ENCODE peak calls at places on chromosomes 1 and 21, in four cellular contexts. One of them, this sample, is unnamed.

GRCh38 chr1:152878042-152878441 is at the start of gene SMCP:
- DNase-seq in activated CD4-positive, alpha-beta T cell treated with anti-CD3 and anti-CD28 coated beads, Interleukin-2, amount 10 ng/mL, durations not matched to agents 7 days and 5 days: peak
- DNase-seq in GM20000: no peak
- DNase-seq in NCI-H748 treated with DMSO at 0.1 percent for 48 hours: no peak
- DNase-seq in this sample: no peak

GRCh38 chr1:5477716-5478115 is 514.5 kb downstream of the NPHP4 start:
- DNase-seq in activated CD4-positive, alpha-beta T cell treated with anti-CD3 and anti-CD28 coated beads, Interleukin-2, amount 10 ng/mL, durations not matched to agents 7 days and 5 days: no peak
- DNase-seq in GM20000: no peak
- DNase-seq in NCI-H748 treated with DMSO at 0.1 percent for 48 hours: no peak
- DNase-seq in this sample: no peak

GRCh38 chr1:184622136-184622823 is 132.4 kb downstream of the EDEM3 start:
- DNase-seq in activated CD4-positive, alpha-beta T cell treated with anti-CD3 and anti-CD28 coated beads, Interleukin-2, amount 10 ng/mL, durations not matched to agents 7 days and 5 days: no peak
- DNase-seq in GM20000: no peak
- DNase-seq in NCI-H748 treated with DMSO at 0.1 percent for 48 hours: no peak
- DNase-seq in this sample: peak

GRCh38 chr1:167043752-167044488 is 46.3 kb downstream of the GPA33 start:
- DNase-seq in activated CD4-positive, alpha-beta T cell treated with anti-CD3 and anti-CD28 coated beads, Interleukin-2, amount 10 ng/mL, durations not matched to agents 7 days and 5 days: peak
- DNase-seq in GM20000: peak
- DNase-seq in NCI-H748 treated with DMSO at 0.1 percent for 48 hours: peak
- DNase-seq in this sample: no peak

GRCh38 chr21:42062543-42063022 is 8.5 kb upstream of the UMODL1 start:
- DNase-seq in activated CD4-positive, alpha-beta T cell treated with anti-CD3 and anti-CD28 coated beads, Interleukin-2, amount 10 ng/mL, durations not matched to agents 7 days and 5 days: peak
- DNase-seq in GM20000: peak
- DNase-seq in NCI-H748 treated with DMSO at 0.1 percent for 48 hours: no peak
- DNase-seq in this sample: no peak

GRCh38 chr1:156963621-156964020 is 43.2 kb downstream of the LRRC71 start:
- DNase-seq in activated CD4-positive, alpha-beta T cell treated with anti-CD3 and anti-CD28 coated beads, Interleukin-2, amount 10 ng/mL, durations not matched to agents 7 days and 5 days: peak
- DNase-seq in GM20000: no peak
- DNase-seq in NCI-H748 treated with DMSO at 0.1 percent for 48 hours: no peak
- DNase-seq in this sample: peak

GRCh38 chr1:26797627-26798026 is 9.9 kb downstream of the PIGV start:
- DNase-seq in activated CD4-positive, alpha-beta T cell treated with anti-CD3 and anti-CD28 coated beads, Interleukin-2, amount 10 ng/mL, durations not matched to agents 7 days and 5 days: no peak
- DNase-seq in GM20000: no peak
- DNase-seq in NCI-H748 treated with DMSO at 0.1 percent for 48 hours: no peak
- DNase-seq in this sample: no peak

GRCh38 chr1:111736548-111737215 is 2.5 kb downstream of the INKA2 start:
- DNase-seq in activated CD4-positive, alpha-beta T cell treated with anti-CD3 and anti-CD28 coated beads, Interleukin-2, amount 10 ng/mL, durations not matched to agents 7 days and 5 days: no peak
- DNase-seq in GM20000: no peak
- DNase-seq in NCI-H748 treated with DMSO at 0.1 percent for 48 hours: no peak
- DNase-seq in this sample: no peak

GRCh38 chr1:78113156-78113916 is 67.6 kb downstream of the GIPC2 start:
- DNase-seq in activated CD4-positive, alpha-beta T cell treated with anti-CD3 and anti-CD28 coated beads, Interleukin-2, amount 10 ng/mL, durations not matched to agents 7 days and 5 days: no peak
- DNase-seq in GM20000: no peak
- DNase-seq in NCI-H748 treated with DMSO at 0.1 percent for 48 hours: no peak
- DNase-seq in this sample: no peak

GRCh38 chr1:182263706-182264105 is 127.9 kb downstream of the GLUL start:
- DNase-seq in activated CD4-positive, alpha-beta T cell treated with anti-CD3 and anti-CD28 coated beads, Interleukin-2, amount 10 ng/mL, durations not matched to agents 7 days and 5 days: no peak
- DNase-seq in GM20000: no peak
- DNase-seq in NCI-H748 treated with DMSO at 0.1 percent for 48 hours: no peak
- DNase-seq in this sample: no peak

GRCh38 chr1:25198731-25199231 is 33.5 kb downstream of the SYF2 start:
- DNase-seq in activated CD4-positive, alpha-beta T cell treated with anti-CD3 and anti-CD28 coated beads, Interleukin-2, amount 10 ng/mL, durations not matched to agents 7 days and 5 days: no peak
- DNase-seq in GM20000: no peak
- DNase-seq in NCI-H748 treated with DMSO at 0.1 percent for 48 hours: no peak
- DNase-seq in this sample: peak

GRCh38 chr1:91556556-91556955 is 55.9 kb downstream of the CDC7 start:
- DNase-seq in activated CD4-positive, alpha-beta T cell treated with anti-CD3 and anti-CD28 coated beads, Interleukin-2, amount 10 ng/mL, durations not matched to agents 7 days and 5 days: peak
- DNase-seq in GM20000: no peak
- DNase-seq in NCI-H748 treated with DMSO at 0.1 percent for 48 hours: no peak
- DNase-seq in this sample: no peak

GRCh38 chr1:154272999-154273563 is 652 bp downstream of the HAX1 start:
- DNase-seq in activated CD4-positive, alpha-beta T cell treated with anti-CD3 and anti-CD28 coated beads, Interleukin-2, amount 10 ng/mL, durations not matched to agents 7 days and 5 days: no peak
- DNase-seq in GM20000: no peak
- DNase-seq in NCI-H748 treated with DMSO at 0.1 percent for 48 hours: no peak
- DNase-seq in this sample: no peak

GRCh38 chr1:89633745-89634625 is 1.1 kb downstream of the LRRC8C start:
- DNase-seq in activated CD4-positive, alpha-beta T cell treated with anti-CD3 and anti-CD28 coated beads, Interleukin-2, amount 10 ng/mL, durations not matched to agents 7 days and 5 days: peak
- DNase-seq in GM20000: peak
- DNase-seq in NCI-H748 treated with DMSO at 0.1 percent for 48 hours: no peak
- DNase-seq in this sample: no peak

GRCh38 chr1:243742814-243743213 is 107.2 kb downstream of the AKT3 start:
- DNase-seq in activated CD4-positive, alpha-beta T cell treated with anti-CD3 and anti-CD28 coated beads, Interleukin-2, amount 10 ng/mL, durations not matched to agents 7 days and 5 days: no peak
- DNase-seq in GM20000: no peak
- DNase-seq in NCI-H748 treated with DMSO at 0.1 percent for 48 hours: no peak
- DNase-seq in this sample: no peak

GRCh38 chr1:229192031-229192430 is 78.9 kb upstream of the RAB4A start:
- DNase-seq in activated CD4-positive, alpha-beta T cell treated with anti-CD3 and anti-CD28 coated beads, Interleukin-2, amount 10 ng/mL, durations not matched to agents 7 days and 5 days: no peak
- DNase-seq in GM20000: no peak
- DNase-seq in NCI-H748 treated with DMSO at 0.1 percent for 48 hours: no peak
- DNase-seq in this sample: no peak

GRCh38 chr1:51912881-51913280 is 34.4 kb upstream of the NRDC start:
- DNase-seq in activated CD4-positive, alpha-beta T cell treated with anti-CD3 and anti-CD28 coated beads, Interleukin-2, amount 10 ng/mL, durations not matched to agents 7 days and 5 days: no peak
- DNase-seq in GM20000: no peak
- DNase-seq in NCI-H748 treated with DMSO at 0.1 percent for 48 hours: no peak
- DNase-seq in this sample: peak

GRCh38 chr21:30996728-30997127 is 41.5 kb downstream of the KRTAP19-8 start:
- DNase-seq in activated CD4-positive, alpha-beta T cell treated with anti-CD3 and anti-CD28 coated beads, Interleukin-2, amount 10 ng/mL, durations not matched to agents 7 days and 5 days: no peak
- DNase-seq in GM20000: no peak
- DNase-seq in NCI-H748 treated with DMSO at 0.1 percent for 48 hours: no peak
- DNase-seq in this sample: no peak

This sample was measured in foreskin melanocyte.